ENCODE peak calls at places on chromosomes 6 and 20, in five cellular contexts. One of them, this sample, is unnamed.

GRCh38 chr20:39986231-39986904 is 702.7 kb downstream of the MAFB start:
- DNase-seq in H1: peak; percentile 52
- DNase-seq in A172: peak; percentile 42
- DNase-seq in memory B cell: no peak
- DNase-seq in anterior cingulate cortex: no peak
- DNase-seq in this sample: no peak

GRCh38 chr6:39452746-39453145 is 130.2 kb upstream of the KCNK16 start:
- DNase-seq in memory B cell: no peak
- DNase-seq in H1: no peak
- DNase-seq in A172: no peak
- DNase-seq in anterior cingulate cortex: no peak
- DNase-seq in this sample: no peak

GRCh38 chr6:143034689-143035334 is 25.9 kb upstream of the AIG1 start:
- DNase-seq in A172: no peak
- DNase-seq in H1: no peak
- DNase-seq in memory B cell: no peak
- DNase-seq in anterior cingulate cortex: no peak
- DNase-seq in this sample: no peak

GRCh38 chr6:13677878-13678254 is 33.8 kb downstream of the RANBP9 start:
- DNase-seq in memory B cell: no peak
- DNase-seq in anterior cingulate cortex: no peak
- DNase-seq in H1: no peak
- DNase-seq in A172: no peak
- DNase-seq in this sample: no peak

GRCh38 chr6:35084041-35084491 is 57.1 kb downstream of the TCP11 start:
- DNase-seq in A172: no peak
- DNase-seq in H1: no peak
- DNase-seq in anterior cingulate cortex: no peak
- DNase-seq in memory B cell: no peak
- DNase-seq in this sample: no peak

GRCh38 chr20:4613718-4614620 is 107.7 kb upstream of the PRND start:
- DNase-seq in memory B cell: peak; percentile 73
- DNase-seq in A172: peak; percentile 84
- DNase-seq in anterior cingulate cortex: no peak
- DNase-seq in H1: peak; percentile 68
- DNase-seq in this sample: peak; percentile 63

GRCh38 chr20:63625771-63626423 is 1.0 kb downstream of the GMEB2 start:
- DNase-seq in H1: no peak
- DNase-seq in anterior cingulate cortex: no peak
- DNase-seq in memory B cell: no peak
- DNase-seq in A172: no peak
- DNase-seq in this sample: peak; percentile 50

GRCh38 chr6:31734703-31735500 is 1.4 kb downstream of the CLIC1 start:
- DNase-seq in H1: peak; percentile 74
- DNase-seq in A172: peak; percentile 89
- DNase-seq in memory B cell: no peak
- DNase-seq in anterior cingulate cortex: no peak
- DNase-seq in this sample: peak; percentile 70

GRCh38 chr6:2481307-2481706 is 235.9 kb upstream of the GMDS start:
- DNase-seq in H1: no peak
- DNase-seq in anterior cingulate cortex: no peak
- DNase-seq in A172: no peak
- DNase-seq in memory B cell: no peak
- DNase-seq in this sample: no peak

GRCh38 chr6:85127696-85128225 is 322.1 kb upstream of the NT5E start:
- DNase-seq in H1: no peak
- DNase-seq in A172: no peak
- DNase-seq in memory B cell: no peak
- DNase-seq in anterior cingulate cortex: no peak
- DNase-seq in this sample: no peak

GRCh38 chr6:166485651-166486535 is 100.6 kb downstream of the RAMACL start:
- DNase-seq in H1: no peak
- DNase-seq in anterior cingulate cortex: no peak
- DNase-seq in A172: no peak
- DNase-seq in memory B cell: no peak
- DNase-seq in this sample: no peak

GRCh38 chr6:14324042-14324441 is 206.5 kb downstream of the CD83 start:
- DNase-seq in H1: no peak
- DNase-seq in memory B cell: no peak
- DNase-seq in A172: no peak
- DNase-seq in anterior cingulate cortex: no peak
- DNase-seq in this sample: no peak

GRCh38 chr6:83884523-83884922 is 25.0 kb downstream of the CYB5R4 start:
- DNase-seq in H1: no peak
- DNase-seq in memory B cell: peak; percentile 18
- DNase-seq in anterior cingulate cortex: no peak
- DNase-seq in A172: peak; percentile 59
- DNase-seq in this sample: no peak

GRCh38 chr20:43916875-43917371 is 2.3 kb downstream of the TOX2 start:
- DNase-seq in anterior cingulate cortex: no peak
- DNase-seq in memory B cell: no peak
- DNase-seq in H1: no peak
- DNase-seq in A172: no peak
- DNase-seq in this sample: no peak

GRCh38 chr20:16434087-16434664 is 139.1 kb downstream of the KIF16B start:
- DNase-seq in A172: no peak
- DNase-seq in H1: peak; percentile 96
- DNase-seq in anterior cingulate cortex: no peak
- DNase-seq in memory B cell: peak; percentile 56
- DNase-seq in this sample: peak; percentile 64

GRCh38 chr6:35683267-35683666 is 5.4 kb downstream of the FKBP5 start:
- DNase-seq in anterior cingulate cortex: no peak
- DNase-seq in H1: no peak
- DNase-seq in A172: no peak
- DNase-seq in memory B cell: no peak
- DNase-seq in this sample: no peak

GRCh38 chr6:158229823-158230222 is 61.7 kb downstream of the GTF2H5 start:
- DNase-seq in A172: no peak
- DNase-seq in H1: no peak
- DNase-seq in anterior cingulate cortex: no peak
- DNase-seq in memory B cell: no peak
- DNase-seq in this sample: no peak

GRCh38 chr20:34045294-34045693 is 51.6 kb downstream of the RALY start:
- DNase-seq in memory B cell: no peak
- DNase-seq in anterior cingulate cortex: no peak
- DNase-seq in H1: no peak
- DNase-seq in A172: no peak
- DNase-seq in this sample: no peak

GRCh38 chr6:17842014-17842776 is 135.5 kb upstream of the NUP153 start:
- DNase-seq in anterior cingulate cortex: no peak
- DNase-seq in H1: no peak
- DNase-seq in A172: no peak
- DNase-seq in memory B cell: no peak
- DNase-seq in this sample: no peak

GRCh38 chr6:155171747-155172191 is 92.0 kb upstream of the CLDN20 start:
- DNase-seq in anterior cingulate cortex: no peak
- DNase-seq in A172: peak; percentile 47
- DNase-seq in memory B cell: no peak
- DNase-seq in H1: no peak
- DNase-seq in this sample: no peak

GRCh38 chr6:122839477-122839876 is 50.4 kb downstream of the SMPDL3A start:
- DNase-seq in memory B cell: peak; percentile 47
- DNase-seq in A172: peak; percentile 43
- DNase-seq in H1: peak; percentile 87
- DNase-seq in anterior cingulate cortex: no peak
- DNase-seq in this sample: peak; percentile 65

GRCh38 chr6:167113935-167114910 is 8.7 kb upstream of the CCR6 start:
- DNase-seq in A172: no peak
- DNase-seq in memory B cell: peak; percentile 90
- DNase-seq in H1: no peak
- DNase-seq in anterior cingulate cortex: no peak
- DNase-seq in this sample: peak; percentile 46

GRCh38 chr6:56372621-56373020 is 125.2 kb upstream of the COL21A1 start:
- DNase-seq in H1: no peak
- DNase-seq in memory B cell: no peak
- DNase-seq in A172: no peak
- DNase-seq in anterior cingulate cortex: no peak
- DNase-seq in this sample: no peak

GRCh38 chr6:41564448-41565142 is 18.4 kb downstream of the FOXP4 start:
- DNase-seq in memory B cell: no peak
- DNase-seq in anterior cingulate cortex: no peak
- DNase-seq in A172: no peak
- DNase-seq in H1: no peak
- DNase-seq in this sample: no peak

GRCh38 chr6:147530132-147531060 is 21.9 kb downstream of the SAMD5 start:
- DNase-seq in H1: no peak
- DNase-seq in memory B cell: no peak
- DNase-seq in A172: peak; percentile 37
- DNase-seq in anterior cingulate cortex: no peak
- DNase-seq in this sample: no peak